ENCODE peak calls at places on chromosomes 1 and 21, in five cellular contexts. E is astrocyte, F is PC-9, N is mammary epithelial cell, S is neural progenitor cell. X is an unnamed sample.

GRCh38 chr1:36876990-36877389 is 157.3 kb downstream of the GRIK3 start:
- DNase-seq in E (no peak), F (no peak), N (no peak), S (no peak), X (peak; percentile 51)

GRCh38 chr1:73749996-73750395 is 448.0 kb downstream of the LRRIQ3 start:
- DNase-seq in E (no peak), F (no peak), N (no peak), S (no peak), X (no peak)

GRCh38 chr21:27220416-27220815 is 253.5 kb upstream of the ADAMTS5 start:
- DNase-seq in E (no peak), F (no peak), N (no peak), S (no peak), X (no peak)

GRCh38 chr21:32412998-32413504 is 545 bp downstream of the EVA1C start:
- DNase-seq in E (no peak), F (no peak), N (no peak), S (no peak), X (no peak)

GRCh38 chr1:82614090-82614489 is 813.4 kb downstream of the ADGRL2 start:
- DNase-seq in E (no peak), F (no peak), N (no peak), S (no peak), X (no peak)

GRCh38 chr1:247445775-247446364 is 12.0 kb downstream of the OR2B11 start:
- DNase-seq in E (no peak), F (no peak), N (no peak), S (no peak), X (no peak)

GRCh38 chr1:89125571-89126233 is at the start of gene GBP2:
- DNase-seq in E (peak; percentile 83), F (peak; percentile 16), N (peak; percentile 87), S (no peak), X (peak; percentile 96)

GRCh38 chr1:169634877-169635276 is 5.0 kb upstream of the SELP start:
- DNase-seq in E (no peak), F (no peak), N (no peak), S (no peak), X (no peak)

GRCh38 chr1:221069178-221069903 is 190.1 kb downstream of the HLX start:
- DNase-seq in E (no peak), F (no peak), N (no peak), S (peak; percentile 4), X (peak; percentile 19)

GRCh38 chr21:39053126-39053525 is 130.1 kb downstream of the PSMG1 start:
- DNase-seq in E (no peak), F (no peak), N (no peak), S (no peak), X (no peak)

GRCh38 chr1:175629318-175629694 is 114.1 kb downstream of the TNR start:
- DNase-seq in E (no peak), F (no peak), N (no peak), S (no peak), X (no peak)

GRCh38 chr21:45522381-45522780 is 19.9 kb downstream of the SLC19A1 start:
- DNase-seq in E (no peak), F (no peak), N (no peak), S (no peak), X (no peak)

GRCh38 chr1:225651872-225652725 is 824 bp downstream of the ENAH start:
- DNase-seq in E (peak; percentile 30), F (peak; percentile 20), N (no peak), S (peak; percentile 66), X (no peak)

GRCh38 chr21:44331650-44332306 is 7.4 kb downstream of the CFAP410 start:
- DNase-seq in E (no peak), F (no peak), N (no peak), S (no peak), X (no peak)

GRCh38 chr1:54571803-54572202 is 23.8 kb downstream of the ACOT11 start:
- DNase-seq in E (no peak), F (no peak), N (no peak), S (peak; percentile 55), X (peak; percentile 52)

GRCh38 chr21:31780944-31781343 is 49.0 kb upstream of the SCAF4 start:
- DNase-seq in E (no peak), F (no peak), N (peak; percentile 49), S (no peak), X (no peak)

GRCh38 chr1:6511056-6511455 is 19.6 kb upstream of the PLEKHG5 start:
- DNase-seq in E (no peak), F (no peak), N (no peak), S (no peak), X (peak; percentile 25)

GRCh38 chr1:201457508-201457960 is 11.5 kb downstream of the PHLDA3 start:
- DNase-seq in E (peak; percentile 51), F (no peak), N (peak; percentile 39), S (no peak), X (no peak)

DNA sequence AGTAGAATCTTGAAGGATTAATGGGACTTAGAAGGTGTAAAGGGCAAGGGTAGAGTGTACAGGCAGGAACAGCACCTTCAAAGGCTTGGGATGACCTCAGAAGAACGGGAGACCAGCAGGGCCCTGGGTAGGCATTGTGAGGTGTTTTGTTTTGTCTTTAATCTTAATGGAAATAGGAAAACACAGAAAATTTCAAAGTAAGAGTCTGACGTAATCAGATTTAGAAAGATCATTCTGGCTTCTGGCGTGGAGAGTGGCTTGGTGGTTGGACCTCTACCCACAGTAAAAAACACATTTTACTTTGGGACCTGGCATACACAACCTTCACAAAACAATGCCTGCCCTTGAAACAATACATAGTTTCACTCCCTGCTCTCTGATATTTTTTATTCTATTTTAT is 4.1 kb downstream of the MOV10 start:
- DNase-seq in E (no peak), F (no peak), N (no peak), S (no peak), X (no peak)
- H3K4me2 ChIP-seq in E (no peak overlapping the region), F (no peak overlapping the region), N (no peak overlapping the region), S (peak overlapping the region; percentile 39), X (no peak overlapping the region)

GRCh38 chr1:40754201-40754600 is 29.4 kb upstream of the KCNQ4 start:
- DNase-seq in E (no peak), F (no peak), N (no peak), S (no peak), X (no peak)
- H3K36me3 ChIP-seq in E (peaks cover 57% of the 10 kb centered on the region), F (peaks cover 21% of the 10 kb centered on the region), N (peaks cover 20% of the 10 kb centered on the region), S (no peaks in the 10 kb centered on the region), X (peaks cover 61% of the 10 kb centered on the region)

DNA sequence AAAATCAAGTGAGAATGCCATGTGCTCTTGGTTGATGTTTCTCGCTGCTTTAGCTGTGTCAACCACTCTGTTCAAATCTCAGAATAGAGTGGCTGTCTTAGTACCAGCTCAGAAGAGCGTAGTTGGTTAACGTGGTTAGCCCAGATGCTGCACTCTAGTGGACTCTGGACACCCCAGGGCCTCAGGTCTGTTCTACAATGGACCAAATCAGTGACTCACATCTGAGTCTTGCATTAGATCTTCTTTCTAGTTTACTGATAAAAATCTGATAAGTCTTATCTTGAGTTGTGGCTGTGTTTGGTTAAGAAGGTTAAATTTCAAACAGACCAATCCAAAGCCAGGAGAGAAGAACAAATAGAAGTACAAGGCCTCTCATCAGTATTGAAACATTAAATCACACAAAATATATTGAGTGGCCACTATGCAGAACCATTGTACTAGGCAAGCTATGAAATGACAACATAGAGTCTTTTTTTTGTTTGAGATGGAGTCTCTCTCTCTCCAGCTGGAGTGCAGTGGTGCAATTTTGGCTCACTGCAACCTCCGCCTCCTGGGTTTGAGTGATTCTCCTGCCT is 104.1 kb downstream of the NR5A2 start:
- DNase-seq in E (peak; percentile 41), F (peak; percentile 17), N (peak; percentile 14), S (no peak), X (no peak)
- H3K4me2 ChIP-seq in E (no peak overlapping the region), F (peak overlapping the region; percentile 45), N (no peak overlapping the region), S (no peak overlapping the region), X (no peak overlapping the region)

GRCh38 chr1:19657511-19657910 is 7.2 kb upstream of the HTR6 start:
- DNase-seq in E (no peak), F (no peak), N (no peak), S (no peak), X (peak; percentile 45)

GRCh38 chr1:19656134-19656779 is 8.4 kb upstream of the HTR6 start:
- DNase-seq in E (no peak), F (no peak), N (no peak), S (no peak), X (peak; percentile 49)

GRCh38 chr1:19656780-19657475 is 7.7 kb upstream of the HTR6 start:
- DNase-seq in E (no peak), F (no peak), N (no peak), S (no peak), X (peak; percentile 15)

GRCh38 chr1:19655718-19656080 is 9.0 kb upstream of the HTR6 start:
- DNase-seq in E (no peak), F (no peak), N (no peak), S (no peak), X (no peak)

DNA sequence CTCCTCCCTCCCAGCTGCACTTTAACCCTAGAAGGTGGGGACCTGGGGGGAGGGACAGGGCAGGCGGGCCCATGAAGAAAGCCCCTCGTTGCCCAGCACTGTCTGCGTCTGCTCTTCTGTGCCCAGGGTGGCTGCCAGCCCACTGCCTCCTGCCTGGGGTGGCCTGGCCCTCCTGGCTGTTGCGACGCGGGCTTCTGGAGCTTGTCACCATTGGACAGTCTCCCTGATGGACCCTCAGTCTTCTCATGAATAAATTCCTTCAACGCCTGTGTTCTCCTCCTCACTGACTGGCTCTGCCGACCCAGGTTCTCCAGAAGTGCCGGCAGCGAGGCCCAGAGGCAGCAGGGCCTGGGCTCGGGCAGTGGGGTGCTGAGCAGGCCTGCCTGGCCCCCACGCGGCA is 6.5 kb upstream of the HTR6 start:
- DNase-seq in E (no peak), F (no peak), N (no peak), S (no peak), X (peak; percentile 14)
- H3K36me3 ChIP-seq in E (no peaks in the 10 kb centered on the region), F (no peaks in the 10 kb centered on the region), N (peaks cover 8% of the 10 kb centered on the region), S (no peaks in the 10 kb centered on the region), X (peaks cover 4% of the 10 kb centered on the region)

GRCh38 chr21:14528815-14529214 is 17.3 kb downstream of the SAMSN1 start:
- DNase-seq in E (no peak), F (no peak), N (no peak), S (no peak), X (no peak)
- H3K4me2 ChIP-seq in E (no peak overlapping the region), F (no peak overlapping the region), N (no peak overlapping the region), S (no peak overlapping the region), X (no peak overlapping the region)

GRCh38 chr1:100073531-100073930 is 59.2 kb downstream of the SASS6 start:
- DNase-seq in E (peak; percentile 33), F (no peak), N (no peak), S (no peak), X (no peak)

GRCh38 chr1:100065969-100066227 is 66.8 kb downstream of the SASS6 start:
- DNase-seq in E (no peak), F (no peak), N (no peak), S (no peak), X (no peak)

GRCh38 chr1:100074604-100075395 is 57.9 kb downstream of the SASS6 start:
- DNase-seq in E (no peak), F (no peak), N (no peak), S (no peak), X (no peak)

GRCh38 chr1:100065183-100065968 is 67.4 kb downstream of the SASS6 start:
- DNase-seq in E (no peak), F (no peak), N (no peak), S (no peak), X (no peak)

GRCh38 chr1:100070201-100070939 is 62.4 kb downstream of the SASS6 start:
- DNase-seq in E (no peak), F (no peak), N (no peak), S (no peak), X (no peak)
- H3K36me3 ChIP-seq in E (peaks cover 30% of the 10 kb centered on the region), F (peaks cover 24% of the 10 kb centered on the region), N (peaks cover 30% of the 10 kb centered on the region), S (peaks cover 29% of the 10 kb centered on the region), X (peaks cover 54% of the 10 kb centered on the region)

GRCh38 chr1:219582310-219582709 is 30.6 kb downstream of the ZC3H11B start:
- DNase-seq in E (peak; percentile 78), F (no peak), N (no peak), S (no peak), X (peak; percentile 10)
- H3K4me2 ChIP-seq in E (peak overlapping the region; percentile 45), F (peak overlapping the region; percentile 50), N (no peak overlapping the region), S (no peak overlapping the region), X (no peak overlapping the region)

X was measured in osteoblast.